ENCODE peak calls at places on chromosomes 2 and 18, in four cellular contexts. One of them, this sample, is unnamed.

GRCh38 chr2:220334210-220334609 is 706.8 kb downstream of the SLC4A3 start:
- DNase-seq in HepG2: no peak
- DNase-seq in K562: no peak
- DNase-seq in H1: no peak
- DNase-seq in this sample: no peak

GRCh38 chr18:44816028-44816427 is 135.3 kb downstream of the SETBP1 start:
- DNase-seq in HepG2: no peak
- DNase-seq in H1: peak
- DNase-seq in K562: no peak
- DNase-seq in this sample: no peak

GRCh38 chr2:181554511-181554910 is 97.3 kb downstream of the ITGA4 start:
- DNase-seq in HepG2: no peak
- DNase-seq in H1: no peak
- DNase-seq in K562: no peak
- DNase-seq in this sample: no peak

GRCh38 chr2:68838641-68839040 is 32.6 kb downstream of the BMP10 start:
- DNase-seq in HepG2: no peak
- DNase-seq in K562: no peak
- DNase-seq in H1: no peak
- DNase-seq in this sample: no peak

GRCh38 chr18:58396144-58396543 is 232.7 kb downstream of the ALPK2 start:
- DNase-seq in K562: no peak
- DNase-seq in HepG2: no peak
- DNase-seq in H1: no peak
- DNase-seq in this sample: no peak

GRCh38 chr2:69798466-69798908 is 31.0 kb upstream of the GMCL1 start:
- DNase-seq in HepG2: no peak
- DNase-seq in K562: no peak
- DNase-seq in H1: peak
- DNase-seq in this sample: peak

GRCh38 chr2:85811173-85811849 is 57.5 kb downstream of the ATOH8 start:
- DNase-seq in H1: no peak
- DNase-seq in HepG2: no peak
- DNase-seq in K562: no peak
- DNase-seq in this sample: peak

GRCh38 chr2:45857848-45858520 is 206.5 kb downstream of the PRKCE start:
- DNase-seq in H1: no peak
- DNase-seq in K562: no peak
- DNase-seq in HepG2: no peak
- DNase-seq in this sample: no peak

GRCh38 chr18:49175476-49175875 is 224.7 kb upstream of the SMAD7 start:
- DNase-seq in H1: no peak
- DNase-seq in HepG2: no peak
- DNase-seq in K562: no peak
- DNase-seq in this sample: no peak

GRCh38 chr2:127646487-127647241 is 711 bp downstream of the GPR17 start:
- DNase-seq in K562: no peak
- DNase-seq in HepG2: no peak
- DNase-seq in H1: no peak
- DNase-seq in this sample: no peak

GRCh38 chr2:55430536-55430935 is 10.9 kb upstream of the CCDC88A start:
- DNase-seq in HepG2: no peak
- DNase-seq in H1: no peak
- DNase-seq in K562: no peak
- DNase-seq in this sample: peak

GRCh38 chr2:72274284-72274869 is 126.7 kb upstream of the CYP26B1 start:
- DNase-seq in H1: no peak
- DNase-seq in HepG2: no peak
- DNase-seq in K562: no peak
- DNase-seq in this sample: no peak

GRCh38 chr2:201858781-201859180 is 52.4 kb downstream of the CDK15 start:
- DNase-seq in HepG2: no peak
- DNase-seq in H1: peak
- DNase-seq in K562: no peak
- DNase-seq in this sample: peak

GRCh38 chr2:212328129-212328528 is 210.5 kb downstream of the ERBB4 start:
- DNase-seq in K562: no peak
- DNase-seq in HepG2: no peak
- DNase-seq in H1: no peak
- DNase-seq in this sample: no peak

GRCh38 chr2:70927138-70927537 is 8.6 kb upstream of the ATP6V1B1 start:
- DNase-seq in K562: no peak
- DNase-seq in H1: peak
- DNase-seq in HepG2: no peak
- DNase-seq in this sample: no peak

GRCh38 chr2:163247151-163247872 is 408.7 kb upstream of the KCNH7 start:
- DNase-seq in HepG2: no peak
- DNase-seq in K562: no peak
- DNase-seq in H1: no peak
- DNase-seq in this sample: no peak

GRCh38 chr2:233919938-233920337 is 2.8 kb downstream of the TRPM8 start:
- DNase-seq in K562: no peak
- DNase-seq in H1: no peak
- DNase-seq in HepG2: no peak
- DNase-seq in this sample: no peak

GRCh38 chr2:21118302-21118920 is 5.4 kb upstream of the TDRD15 start:
- DNase-seq in K562: peak
- DNase-seq in H1: no peak
- DNase-seq in HepG2: peak
- DNase-seq in this sample: peak

GRCh38 chr2:142591408-142591807 is 286.1 kb upstream of the KYNU start:
- DNase-seq in HepG2: no peak
- DNase-seq in K562: no peak
- DNase-seq in H1: no peak
- DNase-seq in this sample: no peak

GRCh38 chr2:44844651-44845270 is 96.7 kb upstream of the SIX3 start:
- DNase-seq in H1: no peak
- DNase-seq in K562: no peak
- DNase-seq in HepG2: no peak
- DNase-seq in this sample: no peak

GRCh38 chr2:233235977-233236376 is 15.5 kb upstream of the ATG16L1 start:
- DNase-seq in H1: peak
- DNase-seq in K562: no peak
- DNase-seq in HepG2: peak
- DNase-seq in this sample: no peak

GRCh38 chr2:119317556-119317955 is 49.1 kb downstream of the C2orf76 start:
- DNase-seq in H1: no peak
- DNase-seq in HepG2: no peak
- DNase-seq in K562: no peak
- DNase-seq in this sample: no peak

GRCh38 chr2:187187521-187187920 is 260.5 kb downstream of the CALCRL start:
- DNase-seq in K562: no peak
- DNase-seq in HepG2: no peak
- DNase-seq in H1: no peak
- DNase-seq in this sample: peak

GRCh38 chr2:101125374-101125773 is 25.8 kb downstream of the TBC1D8 start:
- DNase-seq in K562: no peak
- DNase-seq in H1: no peak
- DNase-seq in HepG2: peak
- DNase-seq in this sample: no peak

GRCh38 chr2:186130678-186131511 is 355.2 kb upstream of the ZC3H15 start:
- DNase-seq in H1: no peak
- DNase-seq in K562: no peak
- DNase-seq in HepG2: no peak
- DNase-seq in this sample: no peak

GRCh38 chr2:235031686-235032373 is 80.0 kb downstream of the SH3BP4 start:
- DNase-seq in K562: no peak
- DNase-seq in HepG2: no peak
- DNase-seq in H1: no peak
- DNase-seq in this sample: no peak

GRCh38 chr18:9803698-9804516 is 81.9 kb upstream of the TXNDC2 start:
- DNase-seq in HepG2: no peak
- DNase-seq in K562: peak
- DNase-seq in H1: peak
- DNase-seq in this sample: peak

GRCh38 chr2:121888189-121888557 is 132.7 kb downstream of the TSN start:
- DNase-seq in HepG2: peak
- DNase-seq in K562: peak
- DNase-seq in H1: peak
- DNase-seq in this sample: no peak

GRCh38 chr2:84782717-84783442 is 98.0 kb downstream of the TRABD2A start:
- DNase-seq in K562: no peak
- DNase-seq in H1: no peak
- DNase-seq in HepG2: no peak
- DNase-seq in this sample: no peak

GRCh38 chr2:241494311-241494908 is 14.0 kb downstream of the STK25 start:
- DNase-seq in HepG2: no peak
- DNase-seq in K562: no peak
- DNase-seq in H1: no peak
- DNase-seq in this sample: no peak

GRCh38 chr18:13539050-13539449 is 187.3 kb downstream of the FAM210A start:
- DNase-seq in H1: no peak
- DNase-seq in HepG2: no peak
- DNase-seq in K562: no peak
- DNase-seq in this sample: no peak

GRCh38 chr18:62436636-62437519 is 85.9 kb upstream of the ZCCHC2 start:
- DNase-seq in K562: no peak
- DNase-seq in H1: no peak
- DNase-seq in HepG2: no peak
- DNase-seq in this sample: peak

GRCh38 chr2:33022989-33023731 is 76.4 kb downstream of the LTBP1 start:
- DNase-seq in HepG2: peak
- DNase-seq in H1: no peak
- DNase-seq in K562: peak
- DNase-seq in this sample: peak

GRCh38 chr18:11108956-11109355 is 40.4 kb downstream of the PIEZO2 start:
- DNase-seq in K562: no peak
- DNase-seq in H1: no peak
- DNase-seq in HepG2: no peak
- DNase-seq in this sample: no peak

GRCh38 chr2:16537347-16537746 is 128.3 kb downstream of the CYRIA start:
- DNase-seq in K562: no peak
- DNase-seq in HepG2: no peak
- DNase-seq in H1: no peak
- DNase-seq in this sample: peak

GRCh38 chr2:131413148-131413747 is 49.3 kb upstream of the RAB6D start:
- DNase-seq in K562: peak
- DNase-seq in H1: no peak
- DNase-seq in HepG2: peak
- DNase-seq in this sample: peak

GRCh38 chr2:126946323-126947089 is 47.8 kb downstream of the TEX51 start:
- DNase-seq in H1: no peak
- DNase-seq in HepG2: no peak
- DNase-seq in K562: no peak
- DNase-seq in this sample: no peak

GRCh38 chr2:233273120-233273519 is 21.6 kb downstream of the ATG16L1 start:
- DNase-seq in H1: no peak
- DNase-seq in K562: no peak
- DNase-seq in HepG2: no peak
- DNase-seq in this sample: no peak

GRCh38 chr18:3037423-3037915 is 24.5 kb upstream of the LPIN2 start:
- DNase-seq in H1: no peak
- DNase-seq in K562: peak
- DNase-seq in HepG2: peak
- DNase-seq in this sample: peak
- TF ChIP-seq JUN in H1: no peak
- TF ChIP-seq JUN in K562: no peak
- TF ChIP-seq JUN in HepG2: peak
- TF ChIP-seq JUN in this sample: peak

GRCh38 chr2:239832995-239833727 is 192.0 kb downstream of the NDUFA10 start:
- DNase-seq in K562: no peak
- DNase-seq in HepG2: no peak
- DNase-seq in H1: peak
- DNase-seq in this sample: no peak
- TF ChIP-seq EZH2 in K562: no peak
- TF ChIP-seq EZH2 in HepG2: no peak
- TF ChIP-seq EZH2 in H1: no peak
- TF ChIP-seq EZH2 in this sample: no peak

DNA sequence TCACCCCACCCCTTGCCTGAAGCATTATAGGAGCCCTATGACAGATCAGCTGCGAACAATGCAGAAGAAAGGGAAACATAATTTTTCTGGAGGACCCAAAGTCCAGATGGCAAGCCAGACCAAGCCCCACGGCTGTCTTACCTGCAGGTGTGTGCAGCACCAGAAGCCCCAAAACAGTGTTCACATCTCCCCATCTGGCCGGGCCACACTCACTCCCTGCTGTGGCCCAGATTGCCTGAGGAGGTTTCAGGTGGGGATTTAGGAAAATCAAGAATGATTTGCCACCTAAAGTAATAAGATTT is 11.7 kb upstream of the STK17B start:
- DNase-seq in K562: no peak
- DNase-seq in H1: no peak
- DNase-seq in HepG2: no peak
- DNase-seq in this sample: no peak
- TF ChIP-seq JUN in K562: no peak
- TF ChIP-seq JUN in H1: no peak
- TF ChIP-seq JUN in HepG2: no peak
- TF ChIP-seq JUN in this sample: no peak

GRCh38 chr2:222300725-222301295 is 2.0 kb upstream of the PAX3 start:
- DNase-seq in K562: no peak
- DNase-seq in H1: no peak
- DNase-seq in HepG2: no peak
- DNase-seq in this sample: no peak

GRCh38 chr2:222301296-222301997 is 2.6 kb upstream of the PAX3 start:
- DNase-seq in HepG2: no peak
- DNase-seq in H1: peak
- DNase-seq in K562: no peak
- DNase-seq in this sample: no peak

GRCh38 chr2:222298000-222298310 is 843 bp downstream of the PAX3 start:
- DNase-seq in K562: no peak
- DNase-seq in HepG2: no peak
- DNase-seq in H1: no peak
- DNase-seq in this sample: no peak

GRCh38 chr2:222298311-222299150 is at the start of gene PAX3:
- DNase-seq in HepG2: no peak
- DNase-seq in K562: no peak
- DNase-seq in H1: peak
- DNase-seq in this sample: no peak

DNA sequence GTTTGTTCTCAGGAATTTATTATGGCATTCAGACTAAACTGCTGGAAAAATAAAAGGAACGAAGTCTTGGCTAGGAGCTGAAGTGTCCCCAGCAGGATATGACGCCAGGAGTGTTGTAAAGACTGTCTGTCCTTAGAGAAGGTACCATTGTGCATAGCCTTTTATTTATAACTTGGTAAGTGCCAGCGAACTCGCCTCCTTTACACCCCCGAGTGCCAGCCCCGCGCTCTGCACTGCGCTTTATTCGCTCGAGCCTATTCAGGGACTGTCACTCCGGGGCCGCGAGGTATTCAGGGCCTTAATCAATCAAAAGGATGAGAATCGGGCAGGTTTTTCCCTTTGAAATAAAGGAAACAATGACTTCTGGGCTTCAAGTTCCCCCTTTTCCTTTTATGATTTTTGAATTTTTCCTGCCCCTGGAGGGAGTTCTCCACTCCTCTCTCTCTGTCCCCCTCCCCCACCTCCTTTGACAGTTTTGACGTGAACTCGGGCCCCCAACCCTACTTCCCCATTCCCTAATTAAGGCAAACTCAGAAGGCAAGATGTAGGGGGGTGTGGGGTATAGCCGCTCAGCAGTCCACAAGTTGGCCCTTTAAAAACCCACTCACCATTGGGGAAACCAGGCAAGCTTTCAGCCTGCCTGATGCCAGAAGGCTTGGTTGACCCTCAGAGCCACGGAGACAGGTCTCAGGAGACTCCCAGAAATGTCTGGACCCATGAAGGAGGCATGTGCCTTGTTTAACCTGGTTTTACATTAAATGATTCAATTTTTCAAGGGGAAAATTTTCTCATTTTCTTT is 1.3 kb upstream of the PAX3 start:
- DNase-seq in HepG2: no peak
- DNase-seq in H1: peak
- DNase-seq in K562: no peak
- DNase-seq in this sample: no peak
- TF ChIP-seq EZH2 in HepG2: no peak
- TF ChIP-seq EZH2 in H1: no peak
- TF ChIP-seq EZH2 in K562: no peak
- TF ChIP-seq EZH2 in this sample: no peak

This sample was measured in endothelial cell of umbilical vein.